ENCODE peak calls at places on chromosomes 13 and 19, in nine cellular contexts. D, K, H, E, Z, G, P, U and B are unnamed samples.

GRCh38 chr13:33462109-33462508 is 176.6 kb upstream of the STARD13 start:
- DNase-seq in D (no peak), E (no peak), K (no peak), G (no peak), Z (no peak), U (no peak), P (no peak), H (no peak), B (no peak)

GRCh38 chr19:14174883-14175282 is 31.1 kb downstream of the ADGRL1 start:
- DNase-seq in E (no peak), D (no peak), K (no peak), H (no peak), P (no peak), G (no peak), Z (no peak), U (no peak), B (no peak)

GRCh38 chr13:37068962-37069361 is 9.5 kb upstream of the SUPT20H start:
- DNase-seq in H (no peak), Z (no peak), P (no peak), U (no peak), K (no peak), E (no peak), G (no peak), D (no peak), B (no peak)

GRCh38 chr13:92346046-92346445 is 880.6 kb upstream of the GPC6 start:
- DNase-seq in U (no peak), H (no peak), E (no peak), D (no peak), P (no peak), K (no peak), G (no peak), Z (no peak), B (no peak)

GRCh38 chr19:16566161-16566560 is 6.1 kb downstream of the SLC35E1 start:
- DNase-seq in D (no peak), G (peak; percentile 91), Z (no peak), U (no peak), E (no peak), H (no peak), P (peak; percentile 76), K (no peak), B (no peak)

GRCh38 chr13:31263346-31263745 is 63.6 kb downstream of the B3GLCT start:
- DNase-seq in H (no peak), Z (no peak), G (no peak), U (no peak), K (no peak), E (no peak), P (no peak), D (no peak), B (no peak)

GRCh38 chr19:16702123-16702522 is 17.5 kb upstream of the NWD1 start:
- DNase-seq in H (no peak), G (no peak), K (peak; percentile 75), P (no peak), U (peak; percentile 57), D (no peak), E (no peak), Z (no peak), B (peak; percentile 45)

GRCh38 chr19:51407631-51408131 is 9.8 kb downstream of the SIGLEC10 start:
- DNase-seq in P (peak; percentile 12), K (no peak), Z (no peak), D (peak; percentile 56), H (no peak), G (no peak), E (no peak), U (no peak), B (no peak)

GRCh38 chr19:44741841-44742352 is 6.6 kb upstream of the BCL3 start:
- DNase-seq in H (peak; percentile 100), E (peak; percentile 99), U (peak; percentile 97), G (no peak), D (peak; percentile 97), P (no peak), Z (peak; percentile 98), K (peak; percentile 99), B (peak; percentile 98)

GRCh38 chr13:53098455-53098854 is 69.8 kb downstream of the OLFM4 start:
- DNase-seq in H (no peak), G (no peak), Z (no peak), U (no peak), E (no peak), K (no peak), P (no peak), D (no peak), B (no peak)

GRCh38 chr13:34933349-34933748 is 8.7 kb upstream of the NBEA start:
- DNase-seq in K (peak; percentile 81), U (no peak), E (no peak), D (no peak), Z (no peak), H (no peak), G (no peak), P (no peak), B (no peak)

GRCh38 chr13:43881580-43881979 is 1.9 kb downstream of the LACC1 start:
- DNase-seq in K (no peak), D (no peak), E (no peak), H (no peak), P (no peak), G (no peak), Z (no peak), U (no peak), B (no peak)

GRCh38 chr13:43878897-43879322 is 630 bp downstream of the CCDC122 start:
- DNase-seq in U (peak; percentile 75), D (peak; percentile 41), P (no peak), H (peak; percentile 86), Z (peak; percentile 90), G (no peak), K (no peak), E (peak; percentile 57), B (peak; percentile 81)

GRCh38 chr13:43880930-43881329 is 1.2 kb downstream of the LACC1 start:
- DNase-seq in P (no peak), K (no peak), G (no peak), D (no peak), U (no peak), H (no peak), Z (no peak), E (no peak), B (no peak)

GRCh38 chr13:43879323-43880181 is at the start of the genes CCDC122 and LACC1:
- DNase-seq in G (peak; percentile 44), D (peak; percentile 66), K (peak; percentile 61), P (peak; percentile 57), U (peak; percentile 83), H (peak; percentile 89), E (peak; percentile 77), Z (peak; percentile 94), B (peak; percentile 90)

DNA sequence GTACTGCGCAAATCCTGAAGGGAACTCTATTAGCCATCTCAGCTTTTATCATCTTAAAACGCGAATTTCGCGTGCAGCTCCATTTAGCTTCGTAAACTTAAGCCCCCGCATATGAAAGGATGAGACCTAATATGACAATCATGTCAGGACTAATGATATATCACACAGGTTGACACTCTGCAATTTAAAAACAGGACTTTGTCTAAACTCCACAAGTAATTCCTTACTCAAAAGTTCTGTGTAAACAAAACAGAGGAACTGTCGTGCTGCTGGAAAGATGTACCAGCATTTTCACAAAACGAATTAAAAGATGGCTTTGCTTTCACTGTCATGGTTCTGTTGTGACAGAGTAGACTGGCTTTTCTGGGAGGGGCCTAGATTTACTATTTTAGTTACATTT is 747 bp downstream of the LACC1 start:
- DNase-seq in D (no peak), G (no peak), E (no peak), U (no peak), H (no peak), K (no peak), Z (no peak), P (no peak), B (no peak)
- TF ChIP-seq CTCF in D (no peak), G (no peak), E (no peak), U (no peak), H (no peak), K (no peak), Z (no peak), P (no peak), B (no peak)

GRCh38 chr19:38697197-38697596 is 47.1 kb downstream of the CAPN12 start:
- DNase-seq in E (no peak), G (no peak), K (no peak), D (no peak), Z (no peak), P (no peak), U (no peak), H (no peak), B (no peak)
- H3K4me1 ChIP-seq in E (peaks cover 38% of the 10 kb centered on the region), G (peaks cover 7% of the 10 kb centered on the region), K (peaks cover 29% of the 10 kb centered on the region), D (peaks cover 98% of the 10 kb centered on the region), Z (peaks cover 91% of the 10 kb centered on the region), P (peaks cover 29% of the 10 kb centered on the region), U (peaks cover 79% of the 10 kb centered on the region), H (peaks cover 20% of the 10 kb centered on the region), B (peaks cover 65% of the 10 kb centered on the region)

DNA sequence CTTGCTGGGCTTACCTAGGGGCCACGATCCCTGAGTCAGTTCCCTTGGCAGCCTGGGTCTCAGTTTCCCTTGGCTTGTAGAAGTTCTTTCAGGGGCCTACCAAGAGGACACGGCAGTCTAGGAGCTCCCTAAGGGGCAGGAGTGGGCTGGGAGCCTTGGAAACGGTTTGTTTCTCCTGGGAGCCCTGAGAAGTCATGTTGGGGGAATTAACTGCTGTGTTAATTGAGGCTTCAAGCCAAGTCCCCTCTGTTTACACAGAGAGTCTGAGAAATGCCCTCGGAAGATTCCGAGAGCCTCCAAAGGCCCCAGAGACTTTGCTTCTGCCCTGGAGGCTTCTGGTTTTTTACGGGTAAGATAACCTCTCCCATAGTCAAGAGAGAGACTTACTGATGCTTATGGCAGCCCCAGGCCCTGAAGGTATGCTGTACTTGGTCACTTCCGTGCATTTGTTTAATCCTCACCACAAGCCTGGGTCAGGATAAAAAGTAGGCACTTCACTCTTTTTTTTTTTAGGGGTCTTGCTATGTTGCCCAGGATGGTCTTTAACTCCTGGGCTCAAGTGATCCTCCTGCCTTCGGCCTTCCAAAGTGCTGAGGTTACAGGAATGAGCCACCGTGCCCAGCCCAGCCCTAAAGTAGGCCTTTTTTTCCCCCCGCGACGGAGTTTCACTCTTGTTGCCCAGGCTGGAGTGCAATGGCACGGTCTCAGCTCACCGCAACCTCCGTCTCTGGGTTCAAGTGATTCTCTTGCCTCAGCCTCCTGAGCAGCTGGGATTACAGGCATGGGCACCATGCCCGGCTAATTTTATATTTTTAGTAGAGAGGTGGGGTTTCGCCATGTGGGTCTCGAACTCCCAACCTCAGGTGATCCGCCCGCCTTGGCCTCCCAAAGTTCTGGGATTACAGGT is 15.1 kb downstream of the IER2 start:
- DNase-seq in Z (no peak), G (no peak), H (no peak), K (peak; percentile 90), D (no peak), P (no peak), E (no peak), U (no peak), B (no peak)
- H3K27ac ChIP-seq in Z (peak overlapping the region; percentile 96), G (peak overlapping the region; percentile 77), H (peak overlapping the region; percentile 86), K (peak overlapping the region; percentile 99), D (peak overlapping the region; percentile 100), P (peak overlapping the region; percentile 47), E (peak overlapping the region; percentile 71), U (peak overlapping the region; percentile 97), B (peak overlapping the region; percentile 81)

GRCh38 chr13:54445865-54446264 is 1417.3 kb downstream of the OLFM4 start:
- DNase-seq in D (no peak), E (no peak), H (no peak), U (no peak), G (no peak), Z (no peak), P (no peak), K (no peak), B (no peak)

GRCh38 chr13:54445453-54445852 is 1416.8 kb downstream of the OLFM4 start:
- DNase-seq in E (no peak), H (no peak), U (no peak), Z (no peak), D (no peak), G (no peak), P (no peak), K (no peak), B (no peak)

DNA sequence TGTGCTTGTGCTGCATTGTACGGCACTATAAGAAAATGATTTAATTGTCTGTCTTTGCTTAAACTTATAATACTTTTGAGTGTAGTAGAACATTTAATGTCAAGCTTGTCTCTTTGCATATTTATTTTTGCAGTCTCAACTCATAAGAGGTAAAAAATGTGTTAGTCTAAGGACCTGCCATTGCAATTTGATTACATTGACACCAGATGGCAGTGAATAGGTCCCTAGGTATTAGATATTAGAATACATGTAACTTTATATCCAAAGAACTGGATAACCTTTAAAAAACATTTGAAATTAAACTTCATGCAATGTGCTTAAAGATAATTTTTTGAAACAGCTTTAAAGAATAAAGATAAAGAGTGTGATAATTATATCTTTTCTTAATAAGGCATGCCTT is 1421.3 kb downstream of the OLFM4 start:
- DNase-seq in Z (no peak), H (no peak), G (no peak), P (no peak), K (no peak), D (no peak), U (no peak), E (no peak), B (no peak)
- TF ChIP-seq CTCF in Z (peak; percentile 9), H (no peak), G (peak; percentile 12), P (no peak), K (peak; percentile 50), D (no peak), U (no peak), E (no peak), B (no peak)